ENCODE peak calls at places on chromosomes 1 and 21, in seven cellular contexts. Z is astrocyte of the spinal cord, P is brain microvascular endothelial cell, O is AG04450, C is aorta, E is uterus, A is lower lobe of right lung. G is an unnamed sample.

GRCh38 chr21:26072891-26073615 is 97.5 kb downstream of the APP start:
- DNase-seq in P (peak), O (peak), C (no peak), A (no peak), Z (peak), E (no peak), G (peak)

GRCh38 chr1:84133479-84133878 is 10.6 kb upstream of the PRKACB start:
- DNase-seq in A (no peak), Z (no peak), O (no peak), E (no peak), C (no peak), P (no peak), G (no peak)

GRCh38 chr1:180194048-180194425 is 36.0 kb upstream of the LHX4 start:
- DNase-seq in E (no peak), P (no peak), C (no peak), A (no peak), O (no peak), Z (no peak), G (no peak)

GRCh38 chr1:94540440-94541174 is 952 bp downstream of the F3 start:
- DNase-seq in C (no peak), Z (peak), O (no peak), A (no peak), P (no peak), E (no peak), G (no peak)

GRCh38 chr1:211928222-211928856 is 97.8 kb upstream of the LPGAT1 start:
- DNase-seq in C (no peak), A (peak), Z (no peak), O (no peak), P (peak), E (no peak), G (no peak)

GRCh38 chr1:54995835-54996234 is 2.9 kb upstream of the BSND start:
- DNase-seq in O (no peak), C (no peak), A (no peak), Z (no peak), P (no peak), E (no peak), G (no peak)

GRCh38 chr1:114455102-114455785 is 55.8 kb downstream of the TRIM33 start:
- DNase-seq in E (no peak), P (peak), Z (no peak), O (no peak), A (no peak), C (no peak), G (no peak)

GRCh38 chr21:14530574-14530973 is 15.5 kb downstream of the SAMSN1 start:
- DNase-seq in A (no peak), E (no peak), Z (no peak), C (no peak), O (no peak), P (no peak), G (no peak)

GRCh38 chr21:46424062-46424591 is 34.6 kb upstream of the DIP2A start:
- DNase-seq in Z (no peak), A (peak), E (no peak), O (no peak), C (peak), P (no peak), G (no peak)

GRCh38 chr1:23576338-23577055 is 17.2 kb upstream of the ID3 start:
- DNase-seq in Z (peak), P (no peak), C (no peak), E (no peak), O (no peak), A (no peak), G (peak)

GRCh38 chr1:41277371-41277994 is 35.4 kb upstream of the SCMH1 start:
- DNase-seq in P (no peak), Z (no peak), C (no peak), A (no peak), O (no peak), E (no peak), G (no peak)

GRCh38 chr1:20051218-20051829 is 18.7 kb upstream of the PLA2G5 start:
- DNase-seq in C (no peak), A (no peak), Z (no peak), P (no peak), E (no peak), O (no peak), G (no peak)

GRCh38 chr1:192952646-192953045 is 106.5 kb downstream of the UCHL5 start:
- DNase-seq in C (no peak), E (no peak), O (no peak), A (no peak), P (no peak), Z (peak), G (no peak)

GRCh38 chr21:44938976-44939531 is 775 bp upstream of the SLX9 start:
- DNase-seq in E (no peak), O (no peak), A (peak), C (no peak), Z (no peak), P (no peak), G (no peak)

GRCh38 chr1:157166581-157166980 is 28.4 kb upstream of the ETV3 start:
- DNase-seq in Z (no peak), E (no peak), O (no peak), P (no peak), A (no peak), C (no peak), G (no peak)

GRCh38 chr1:77620273-77620672 is 62.2 kb downstream of the ZZZ3 start:
- DNase-seq in E (no peak), C (no peak), P (no peak), A (no peak), Z (no peak), O (no peak), G (no peak)

GRCh38 chr1:169086603-169087455 is 19.7 kb upstream of the ATP1B1 start:
- DNase-seq in P (peak), O (no peak), A (no peak), Z (peak), E (no peak), C (no peak), G (no peak)

GRCh38 chr1:221394011-221394544 is 347.8 kb downstream of the DUSP10 start:
- DNase-seq in O (peak), E (peak), A (no peak), P (peak), Z (peak), C (no peak), G (peak)

GRCh38 chr1:56180806-56181205 is 398.6 kb downstream of the PLPP3 start:
- DNase-seq in O (no peak), P (no peak), Z (peak), E (no peak), C (no peak), A (no peak), G (no peak)

GRCh38 chr1:116760487-116760886 is 6.3 kb downstream of the CD2 start:
- DNase-seq in E (no peak), C (no peak), A (no peak), P (no peak), O (no peak), Z (no peak), G (no peak)

GRCh38 chr1:17365271-17365670 is 6.7 kb upstream of the PADI6 start:
- DNase-seq in Z (no peak), C (no peak), E (no peak), A (no peak), O (no peak), P (no peak), G (no peak)

GRCh38 chr1:162059721-162060120 is 9.8 kb upstream of the NOS1AP start:
- DNase-seq in A (no peak), C (no peak), O (no peak), E (no peak), Z (no peak), P (no peak), G (no peak)

GRCh38 chr1:23618586-23619083 is 59.3 kb upstream of the ID3 start:
- DNase-seq in Z (no peak), P (no peak), C (no peak), E (no peak), A (no peak), O (no peak), G (no peak)

GRCh38 chr1:53581476-53581875 is 122.3 kb downstream of the DMRTB1 start:
- DNase-seq in A (no peak), Z (no peak), O (no peak), C (peak), P (no peak), E (peak), G (no peak)

GRCh38 chr1:224884428-224884827 is 45.0 kb upstream of the DNAH14 start:
- DNase-seq in Z (no peak), C (no peak), E (no peak), P (no peak), A (no peak), O (peak), G (no peak)

GRCh38 chr1:233777571-233777970 is 126.9 kb upstream of the SLC35F3 start:
- DNase-seq in O (no peak), Z (no peak), C (no peak), P (no peak), E (no peak), A (no peak), G (no peak)

GRCh38 chr1:209723761-209724693 is 19.4 kb downstream of the HSD11B1 start:
- DNase-seq in A (no peak), E (no peak), Z (no peak), O (no peak), P (no peak), C (no peak), G (no peak)

GRCh38 chr1:210448293-210448892 is 119.7 kb downstream of the HHAT start:
- DNase-seq in O (peak), A (no peak), E (no peak), P (peak), Z (peak), C (no peak), G (no peak)

GRCh38 chr1:211305044-211305443 is 21.6 kb upstream of the TRAF5 start:
- DNase-seq in Z (peak), C (no peak), P (peak), E (no peak), A (no peak), O (no peak), G (peak)

GRCh38 chr21:34941162-34941561 is 107.9 kb downstream of the RUNX1 start:
- DNase-seq in P (no peak), A (no peak), E (no peak), C (no peak), Z (no peak), O (no peak), G (no peak)

GRCh38 chr1:160836561-160836960 is 26.1 kb downstream of the CD244 start:
- DNase-seq in P (no peak), C (no peak), Z (no peak), A (no peak), E (no peak), O (no peak), G (no peak)

GRCh38 chr1:41663671-41664400 is 179.4 kb upstream of the EDN2 start:
- DNase-seq in P (no peak), E (no peak), A (no peak), C (no peak), Z (no peak), O (no peak), G (no peak)

GRCh38 chr21:45105906-45106485 is 31.6 kb downstream of the ADARB1 start:
- DNase-seq in P (no peak), Z (peak), E (no peak), C (no peak), O (no peak), A (no peak), G (no peak)

GRCh38 chr1:210232524-210233215 is at the start of gene SERTAD4:
- DNase-seq in P (no peak), O (no peak), A (peak), C (peak), E (peak), Z (peak), G (peak)

GRCh38 chr1:40708750-40709099 is 17.2 kb downstream of the NFYC start:
- DNase-seq in E (no peak), C (no peak), P (no peak), A (no peak), O (peak), Z (peak), G (no peak)

GRCh38 chr1:227764019-227764391 is 28.8 kb downstream of the SNAP47 start:
- DNase-seq in Z (peak), E (no peak), C (no peak), P (no peak), A (peak), O (no peak), G (peak)

GRCh38 chr1:59994302-59995198 is 68.0 kb upstream of the CYP2J2 start:
- DNase-seq in O (no peak), Z (peak), E (peak), C (no peak), A (no peak), P (peak), G (no peak)

GRCh38 chr21:42427809-42428419 is 24.2 kb downstream of the UBASH3A start:
- DNase-seq in A (no peak), O (no peak), P (no peak), Z (no peak), E (no peak), C (no peak), G (no peak)

GRCh38 chr1:16393255-16394177 is 26.5 kb downstream of the SZRD1 start:
- DNase-seq in A (no peak), O (no peak), C (no peak), P (no peak), E (no peak), Z (no peak), G (peak)

GRCh38 chr1:151309851-151310323 is 17.3 kb downstream of the PI4KB start:
- DNase-seq in O (peak), A (no peak), C (no peak), E (no peak), Z (peak), P (peak), G (no peak)
- H3K4me3 ChIP-seq in O (peak), A (no peak), C (no peak), E (no peak), Z (no peak), P (no peak), G (no peak)

DNA sequence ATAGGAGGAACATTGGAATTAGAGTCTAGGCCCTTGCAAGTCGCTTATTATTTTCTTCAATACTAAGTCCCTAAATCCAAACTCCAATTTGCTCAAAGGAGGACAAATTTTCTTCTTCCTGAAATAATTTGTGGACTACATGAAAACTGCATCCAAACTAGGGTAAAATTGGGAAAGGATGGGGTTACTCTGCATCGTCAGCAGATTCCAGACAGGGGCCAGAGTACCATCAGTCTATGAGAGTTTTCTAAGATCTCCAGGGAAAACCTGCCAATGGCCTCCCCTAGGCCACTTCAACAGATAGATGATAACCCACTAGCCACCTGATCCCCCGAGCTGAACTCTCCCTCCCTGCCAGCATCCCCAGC is 494 bp downstream of the HEYL start:
- DNase-seq in A (no peak), O (no peak), C (no peak), P (no peak), E (no peak), Z (no peak), G (no peak)
- H3K4me3 ChIP-seq in A (peak), O (no peak), C (peak), P (peak), E (peak), Z (no peak), G (peak)

DNA sequence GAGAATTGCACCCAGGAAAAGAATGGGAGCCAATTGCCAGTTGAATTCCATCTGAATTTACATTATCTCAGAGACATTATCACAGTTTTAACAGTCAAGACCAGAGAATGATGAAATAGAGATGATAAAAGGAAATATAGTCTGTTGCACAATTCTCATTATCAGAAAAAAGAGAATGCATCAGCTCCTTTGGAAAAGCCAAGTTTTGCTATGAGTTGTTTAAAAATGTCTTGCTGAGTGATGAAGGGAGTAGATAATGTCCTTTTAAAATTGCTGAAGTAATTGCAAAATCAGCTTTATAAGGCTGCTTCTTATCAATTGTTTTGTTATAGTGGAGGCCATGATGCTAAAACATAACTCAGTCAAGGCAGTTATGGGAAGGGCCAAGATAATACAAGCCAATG is 37.9 kb upstream of the EEIG2 start:
- DNase-seq in C (no peak), O (no peak), E (no peak), A (no peak), P (no peak), Z (no peak), G (no peak)
- H3K4me3 ChIP-seq in C (no peak), O (no peak), E (no peak), A (no peak), P (no peak), Z (no peak), G (no peak)

GRCh38 chr1:205506409-205507196 is 2.1 kb downstream of the CDK18 start:
- DNase-seq in E (no peak), P (no peak), Z (no peak), O (no peak), A (no peak), C (no peak), G (no peak)
- H3K4me3 ChIP-seq in E (no peak), P (no peak), Z (no peak), O (no peak), A (no peak), C (no peak), G (no peak)

DNA sequence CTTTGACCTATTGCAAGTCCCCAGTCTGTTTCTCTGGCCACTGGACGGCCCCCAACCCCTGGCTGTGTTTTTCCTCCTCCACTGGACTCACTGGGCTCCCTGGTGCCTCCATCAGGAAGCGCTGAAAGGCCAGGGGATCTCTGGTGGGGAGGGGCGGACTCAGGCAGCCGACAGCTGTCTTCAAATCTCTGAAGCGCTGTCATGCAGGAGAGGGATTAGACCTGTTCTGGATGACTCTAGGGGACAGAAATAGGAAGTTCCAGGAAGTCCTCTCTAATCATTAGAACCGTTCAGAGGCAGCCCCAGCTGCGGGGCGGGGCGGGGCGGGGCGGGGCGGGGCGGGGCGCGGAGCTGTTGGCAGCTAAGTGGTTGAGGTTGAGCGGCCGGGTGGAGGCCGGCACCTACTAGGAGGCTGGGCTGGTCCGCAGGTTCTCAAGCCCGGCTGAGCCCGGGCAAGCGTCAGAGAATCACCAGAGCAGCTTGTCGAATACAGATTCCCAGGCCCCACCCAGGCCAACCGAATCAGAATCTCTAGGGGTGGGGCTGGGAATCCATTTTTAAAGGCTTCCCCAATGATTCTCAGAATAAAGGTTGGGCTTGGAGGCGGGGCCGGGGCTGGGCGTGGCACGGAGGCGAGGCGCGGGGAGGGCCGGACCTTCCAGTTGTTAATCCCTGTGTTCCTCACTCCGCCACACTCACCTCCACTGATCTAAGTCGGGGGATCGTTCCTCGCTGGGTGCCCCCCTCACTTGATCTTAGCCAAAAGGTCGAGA is 11.4 kb upstream of the PHLDA3 start:
- DNase-seq in E (peak), P (peak), O (no peak), Z (peak), C (peak), A (peak), G (peak)
- H3K4me3 ChIP-seq in E (peak), P (peak), O (peak), Z (peak), C (no peak), A (peak), G (no peak)

G was measured in MG63.